ENCODE peak calls at places on chromosomes 4 and X, in four cellular contexts. O is uterus, G is adrenal gland, L is psoas muscle. P is an unnamed sample.

GRCh38 chrX:136880003-136880451 is 498 bp downstream of the RBMX start:
- DNase-seq in O (peak; percentile 33), G (peak; percentile 39), L (peak; percentile 30), P (peak; percentile 22)

GRCh38 chr4:185573651-185574199 is 38.4 kb upstream of the PDLIM3 start:
- DNase-seq in O (peak; percentile 39), G (peak; percentile 57), L (peak; percentile 52), P (peak; percentile 84)

GRCh38 chr4:154416183-154416543 is 75.4 kb downstream of the DCHS2 start:
- DNase-seq in O (peak; percentile 35), G (no peak), L (peak; percentile 23), P (peak; percentile 52)

GRCh38 chr4:76547167-76547760 is 112.2 kb downstream of the SHROOM3 start:
- DNase-seq in O (no peak), G (no peak), L (no peak), P (peak; percentile 48)

GRCh38 chr4:166165829-166166420 is 292.9 kb downstream of the TLL1 start:
- DNase-seq in O (no peak), G (peak; percentile 24), L (no peak), P (peak; percentile 87)

GRCh38 chrX:111467896-111468295 is 43.5 kb upstream of the SERTM2 start:
- DNase-seq in O (peak; percentile 30), G (no peak), L (peak; percentile 15), P (peak; percentile 52)

GRCh38 chr4:7335363-7336066 is 99.2 kb downstream of the PSAPL1 start:
- DNase-seq in O (peak; percentile 36), G (peak; percentile 72), L (peak; percentile 41), P (peak; percentile 48)

GRCh38 chrX:24282381-24283121 is 31.3 kb downstream of the SUPT20HL2 start:
- DNase-seq in O (peak; percentile 58), G (no peak), L (no peak), P (peak; percentile 69)

GRCh38 chr4:24645765-24646550 is 61.6 kb upstream of the DHX15 start:
- DNase-seq in O (no peak), G (no peak), L (no peak), P (peak; percentile 65)

GRCh38 chrX:141733371-141733770 is 34.8 kb upstream of the SPANXD start:
- DNase-seq in O (no peak), G (no peak), L (no peak), P (no peak)

GRCh38 chr4:6443035-6444023 is 29.1 kb downstream of the PPP2R2C start:
- DNase-seq in O (no peak), G (no peak), L (no peak), P (no peak)

GRCh38 chr4:91973479-91974153 is 330.1 kb upstream of the GRID2 start:
- DNase-seq in O (no peak), G (no peak), L (no peak), P (no peak)

GRCh38 chrX:10177004-10177396 is 20.2 kb downstream of the CLCN4 start:
- DNase-seq in O (no peak), G (no peak), L (no peak), P (no peak)

GRCh38 chr4:145782756-145783155 is 102.8 kb downstream of the C4orf51 start:
- DNase-seq in O (no peak), G (no peak), L (no peak), P (no peak)

GRCh38 chr4:76736434-76736833 is 161.5 kb downstream of the SOWAHB start:
- DNase-seq in O (no peak), G (no peak), L (no peak), P (peak; percentile 61)

GRCh38 chr4:186400676-186401075 is 134.7 kb downstream of the F11 start:
- DNase-seq in O (no peak), G (no peak), L (no peak), P (no peak)

GRCh38 chr4:183129675-183130074 is 30.6 kb downstream of the WWC2 start:
- DNase-seq in O (no peak), G (no peak), L (no peak), P (no peak)

GRCh38 chr4:8914461-8915171 is 43.0 kb upstream of the HMX1 start:
- DNase-seq in O (no peak), G (peak; percentile 4), L (no peak), P (no peak)

GRCh38 chrX:109925656-109926055 is 77.3 kb upstream of the TMEM164 start:
- DNase-seq in O (no peak), G (no peak), L (no peak), P (no peak)

GRCh38 chr4:92182006-92182735 is 121.6 kb upstream of the GRID2 start:
- DNase-seq in O (no peak), G (no peak), L (no peak), P (no peak)

GRCh38 chr4:17514865-17515264 is at the start of gene CLRN2:
- DNase-seq in O (no peak), G (no peak), L (no peak), P (no peak)

GRCh38 chr4:99841143-99841542 is 24.5 kb downstream of the DAPP1 start:
- DNase-seq in O (no peak), G (no peak), L (no peak), P (no peak)

GRCh38 chrX:121832446-121832845 is 785.0 kb downstream of the GLUD2 start:
- DNase-seq in O (no peak), G (no peak), L (no peak), P (peak; percentile 23)

GRCh38 chr4:103074598-103075434 is 1.7 kb downstream of the SLC9B2 start:
- DNase-seq in O (no peak), G (no peak), L (no peak), P (no peak)

GRCh38 chr4:113222431-113222979 is 173.1 kb downstream of the ANK2 start:
- DNase-seq in O (no peak), G (no peak), L (no peak), P (no peak)

GRCh38 chr4:156953951-156954350 is 17.6 kb downstream of the PDGFC start:
- DNase-seq in O (no peak), G (no peak), L (no peak), P (no peak)
- H3K4me1 ChIP-seq in O (peaks cover 13% of the 10 kb centered on the region), G (peaks cover 64% of the 10 kb centered on the region), L (peaks cover 39% of the 10 kb centered on the region), P (no peaks in the 10 kb centered on the region)

DNA sequence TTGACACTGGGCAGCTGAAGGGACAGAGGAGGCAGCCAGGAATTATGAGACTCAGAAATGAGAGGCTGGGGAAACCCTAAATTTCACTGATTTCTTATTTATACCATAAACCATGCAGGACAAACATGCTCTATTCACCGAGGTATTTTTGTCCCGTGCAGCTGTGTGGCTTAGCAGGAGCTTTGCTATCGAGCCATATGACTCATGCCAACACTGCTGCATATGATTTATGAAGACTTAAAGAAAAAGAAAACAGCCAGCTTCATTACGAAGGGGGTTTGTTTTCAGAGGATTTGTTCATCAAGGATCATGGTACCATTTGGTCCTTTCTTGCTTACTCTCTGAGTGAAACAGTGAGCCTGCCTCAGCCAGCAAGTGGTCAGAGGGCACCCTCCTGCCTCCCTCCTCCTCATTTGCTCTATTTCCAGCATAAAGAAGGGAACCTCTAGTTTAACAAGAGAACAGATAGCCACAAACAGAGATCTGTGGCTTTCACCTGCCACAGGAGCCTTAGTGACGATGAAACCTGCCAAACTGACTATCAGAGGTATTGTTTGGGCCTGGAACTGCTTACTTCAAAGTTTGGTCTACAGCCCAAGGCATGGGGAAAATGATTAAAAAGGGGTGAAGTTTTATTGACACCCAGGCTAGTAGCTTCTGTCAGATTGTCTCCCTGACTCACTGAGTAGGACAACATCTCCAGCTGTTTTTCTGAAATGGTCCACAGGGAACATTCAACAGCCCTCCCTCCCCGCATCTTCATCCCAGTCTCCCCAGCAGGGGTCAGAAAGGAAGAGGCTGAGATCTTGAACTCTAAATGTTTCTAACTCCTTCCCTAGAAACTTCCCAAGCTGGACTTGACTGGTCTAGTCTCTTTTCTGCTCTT is 80.1 kb upstream of the MAML3 start:
- DNase-seq in O (peak; percentile 50), G (no peak), L (no peak), P (no peak)
- TF ChIP-seq CTCF in O (no peak), G (no peak), L (no peak), P (peak; percentile 6)

GRCh38 chrX:72409993-72410392 is 104.3 kb upstream of the CITED1 start:
- DNase-seq in O (no peak), G (no peak), L (no peak), P (no peak)
- H3K27ac ChIP-seq in O (no peak overlapping the region), G (no peak overlapping the region), L (no peak overlapping the region), P (no peak overlapping the region)

DNA sequence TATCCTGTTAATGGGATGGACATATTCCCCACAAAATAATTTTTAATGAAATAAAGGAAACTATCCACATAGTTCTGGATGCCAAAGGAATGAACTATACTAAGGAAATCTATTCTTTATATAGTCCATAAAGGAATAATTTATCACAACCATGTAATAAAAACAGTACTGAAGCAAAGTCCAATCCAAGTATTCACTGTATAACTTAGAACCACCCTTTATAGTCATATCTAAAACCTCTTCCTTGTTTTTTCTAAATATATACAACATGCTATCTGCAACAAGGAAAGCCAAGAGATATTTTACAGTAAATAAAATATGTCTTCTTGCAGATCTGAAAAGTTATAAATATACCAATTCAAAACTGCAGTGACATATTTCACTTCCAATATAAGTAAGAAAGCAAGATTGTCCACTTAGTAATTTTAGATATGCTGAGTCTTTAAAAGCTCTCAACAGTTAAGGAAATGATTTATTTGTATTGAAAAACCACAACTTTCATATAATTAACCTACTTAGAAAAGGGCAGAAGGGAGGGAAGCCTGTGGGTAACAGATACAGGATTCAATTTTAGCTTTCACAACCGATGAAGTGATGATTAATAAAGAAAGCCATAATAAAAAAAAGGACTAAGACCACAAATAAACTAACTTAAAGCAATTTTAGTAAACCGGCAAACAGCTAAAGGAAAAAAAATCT is 8.0 kb downstream of the NR3C2 start:
- DNase-seq in O (no peak), G (no peak), L (no peak), P (no peak)
- H3K4me1 ChIP-seq in O (no peaks in the 10 kb centered on the region), G (peaks cover 19% of the 10 kb centered on the region), L (peaks cover 44% of the 10 kb centered on the region), P (no peaks in the 10 kb centered on the region)

DNA sequence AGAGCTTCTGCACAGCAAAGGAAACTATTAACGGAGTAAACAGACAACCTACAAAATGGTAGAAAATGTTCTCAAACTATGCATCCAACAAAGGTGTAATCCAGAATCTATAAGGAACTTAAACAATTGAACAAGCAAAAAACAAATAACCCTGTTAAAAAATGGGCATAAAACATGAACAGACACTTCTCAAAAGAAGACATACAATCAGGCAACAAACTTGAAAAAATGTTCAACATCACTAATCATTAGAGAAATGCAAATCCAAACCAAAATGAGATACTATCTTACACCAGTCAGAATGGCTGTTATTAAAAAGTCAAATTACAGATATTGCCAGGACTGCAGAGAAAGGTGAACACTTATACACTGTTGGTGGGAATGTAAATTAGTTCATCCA is 309.6 kb upstream of the KLF3 start:
- DNase-seq in O (no peak), G (no peak), L (no peak), P (no peak)
- TF ChIP-seq CTCF in O (no peak), G (no peak), L (no peak), P (no peak)

GRCh38 chrX:52262195-52262546 is 77.5 kb downstream of the MAGED4 start:
- DNase-seq in O (no peak), G (no peak), L (no peak), P (peak; percentile 1)
- H3K27ac ChIP-seq in O (peak overlapping the region; percentile 93), G (no peak overlapping the region), L (peak overlapping the region; percentile 93), P (peak overlapping the region; percentile 97)